ENCODE peak calls at places on chromosomes 1 and 21, in six cellular contexts. A, P, Y, C, W and S are unnamed samples.

GRCh38 chr1:167617100-167617949 is 12.7 kb upstream of the RCSD1 start:
- DNase-seq in A (no peak), P (no peak), Y (no peak), C (peak), W (no peak), S (no peak)

GRCh38 chr1:39159224-39160036 is 45.1 kb upstream of the MACF1 start:
- DNase-seq in A (no peak), P (no peak), Y (peak), C (peak), W (no peak), S (no peak)

GRCh38 chr1:24742090-24742938 is 2.9 kb upstream of the CLIC4 start:
- DNase-seq in A (no peak), P (no peak), Y (no peak), C (peak), W (no peak), S (no peak)

GRCh38 chr1:55831759-55832158 is 616.6 kb upstream of the USP24 start:
- DNase-seq in A (no peak), P (no peak), Y (no peak), C (no peak), W (no peak), S (no peak)

GRCh38 chr1:18811733-18812132 is 47.7 kb downstream of the TAS1R2 start:
- DNase-seq in A (no peak), P (no peak), Y (no peak), C (no peak), W (no peak), S (no peak)

GRCh38 chr1:12511516-12512468 is 106.2 kb downstream of the DHRS3 start:
- DNase-seq in A (no peak), P (no peak), Y (no peak), C (peak), W (no peak), S (no peak)

GRCh38 chr1:206945779-206946178 is 487 bp downstream of the PIGR start:
- DNase-seq in A (no peak), P (no peak), Y (no peak), C (no peak), W (no peak), S (no peak)

GRCh38 chr1:209674957-209675566 is at the start of gene G0S2:
- DNase-seq in A (peak), P (no peak), Y (no peak), C (peak), W (peak), S (peak)

GRCh38 chr1:206979379-206980043 is 9.3 kb upstream of the FCAMR start:
- DNase-seq in A (peak), P (no peak), Y (no peak), C (peak), W (no peak), S (no peak)

GRCh38 chr1:93681095-93681548 is 515 bp downstream of the BCAR3 start:
- DNase-seq in A (no peak), P (no peak), Y (no peak), C (peak), W (no peak), S (no peak)

GRCh38 chr1:229197225-229197677 is 73.7 kb upstream of the RAB4A start:
- DNase-seq in A (no peak), P (no peak), Y (no peak), C (no peak), W (no peak), S (no peak)

GRCh38 chr1:204102719-204103118 is 29.8 kb downstream of the SOX13 start:
- DNase-seq in A (no peak), P (no peak), Y (peak), C (peak), W (no peak), S (no peak)

GRCh38 chr1:201125805-201126204 is 1.2 kb downstream of the ASCL5 start:
- DNase-seq in A (no peak), P (no peak), Y (no peak), C (no peak), W (no peak), S (peak)

GRCh38 chr1:185645686-185646085 is 88.5 kb upstream of the HMCN1 start:
- DNase-seq in A (no peak), P (no peak), Y (no peak), C (peak), W (no peak), S (no peak)

GRCh38 chr1:19640363-19641316 is 3.5 kb upstream of the NBL1 start:
- DNase-seq in A (peak), P (no peak), Y (peak), C (peak), W (no peak), S (no peak)

GRCh38 chr21:29187939-29188338 is 57.5 kb downstream of the MAP3K7CL start:
- DNase-seq in A (no peak), P (no peak), Y (no peak), C (peak), W (no peak), S (no peak)

GRCh38 chr1:23376890-23377811 is 7.5 kb upstream of the ZNF436 start:
- DNase-seq in A (no peak), P (no peak), Y (no peak), C (peak), W (no peak), S (no peak)

GRCh38 chr1:224387302-224387912 is 30.7 kb downstream of the CNIH4 start:
- DNase-seq in A (no peak), P (no peak), Y (no peak), C (no peak), W (no peak), S (no peak)

GRCh38 chr1:147760481-147761260 is at the start of gene GJA5:
- DNase-seq in A (no peak), P (no peak), Y (no peak), C (no peak), W (no peak), S (no peak)

GRCh38 chr21:41166947-41167346 is 1.0 kb upstream of the BACE2 start:
- DNase-seq in A (no peak), P (no peak), Y (no peak), C (no peak), W (no peak), S (no peak)

GRCh38 chr1:88855986-88856385 is 35.4 kb downstream of the GTF2B start:
- DNase-seq in A (no peak), P (no peak), Y (no peak), C (peak), W (no peak), S (no peak)

GRCh38 chr21:35528109-35529042 is 479.3 kb upstream of the RUNX1 start:
- DNase-seq in A (no peak), P (no peak), Y (peak), C (no peak), W (no peak), S (no peak)

GRCh38 chr21:43864806-43865470 is at the start of gene AGPAT3:
- DNase-seq in A (no peak), P (no peak), Y (peak), C (peak), W (no peak), S (peak)

GRCh38 chr1:234938114-234938513 is 190.5 kb downstream of the TOMM20 start:
- DNase-seq in A (no peak), P (no peak), Y (no peak), C (no peak), W (no peak), S (no peak)

GRCh38 chr1:31795801-31796621 is 19.8 kb downstream of the SPOCD1 start:
- DNase-seq in A (peak), P (no peak), Y (peak), C (peak), W (no peak), S (peak)

GRCh38 chr21:26003428-26003827 is 167.1 kb downstream of the APP start:
- DNase-seq in A (no peak), P (no peak), Y (no peak), C (no peak), W (no peak), S (no peak)

GRCh38 chr1:46181343-46182260 is 5.3 kb upstream of the P3R3URF start:
- DNase-seq in A (no peak), P (no peak), Y (peak), C (peak), W (no peak), S (no peak)

GRCh38 chr1:153985984-153986761 is at the start of gene RAB13:
- DNase-seq in A (peak), P (no peak), Y (peak), C (peak), W (peak), S (peak)

GRCh38 chr1:30478288-30478687 is 245.1 kb downstream of the MATN1 start:
- DNase-seq in A (no peak), P (no peak), Y (no peak), C (no peak), W (no peak), S (no peak)

GRCh38 chr1:41431490-41432350 is 52.8 kb downstream of the EDN2 start:
- DNase-seq in A (peak), P (no peak), Y (peak), C (no peak), W (no peak), S (no peak)

GRCh38 chr1:117633423-117633822 is 27.6 kb downstream of the TENT5C start:
- DNase-seq in A (no peak), P (no peak), Y (no peak), C (no peak), W (no peak), S (no peak)

GRCh38 chr1:29709711-29710169 is 473.4 kb downstream of the PTPRU start:
- DNase-seq in A (peak), P (no peak), Y (no peak), C (peak), W (no peak), S (no peak)

GRCh38 chr1:207628776-207629175 is 16.2 kb upstream of the CR1L start:
- DNase-seq in A (no peak), P (no peak), Y (no peak), C (no peak), W (no peak), S (no peak)

GRCh38 chr1:201354151-201354900 is 23.2 kb downstream of the TNNT2 start:
- DNase-seq in A (no peak), P (no peak), Y (no peak), C (no peak), W (no peak), S (no peak)

GRCh38 chr1:2804628-2805351 is 3.3 kb upstream of the TTC34 start:
- DNase-seq in A (no peak), P (no peak), Y (no peak), C (no peak), W (no peak), S (no peak)

GRCh38 chr1:167412072-167412471 is 106.3 kb downstream of the CD247 start:
- DNase-seq in A (peak), P (no peak), Y (peak), C (no peak), W (no peak), S (no peak)

GRCh38 chr1:207025144-207025880 is 7.2 kb downstream of the C1orf116 start:
- DNase-seq in A (no peak), P (no peak), Y (no peak), C (peak), W (no peak), S (no peak)